ENCODE peak calls at places on chromosome 2, in four cellular contexts. D is A549, U is left ventricle myocardium inferior, X is aorta. P is an unnamed sample.

GRCh38 chr2:129849559-129850160 is 129.8 kb upstream of the RAB6C start:
- DNase-seq in D (peak; percentile 29), U (no peak), X (no peak), P (no peak)

GRCh38 chr2:88196490-88197087 is 26.4 kb downstream of the THNSL2 start:
- DNase-seq in D (no peak), U (no peak), X (no peak), P (no peak)

GRCh38 chr2:121748202-121748601 is 7.2 kb upstream of the TSN start:
- DNase-seq in D (no peak), U (no peak), X (no peak), P (no peak)

GRCh38 chr2:230319211-230319862 is 7.7 kb upstream of the SP140L start:
- DNase-seq in X (no peak), D (no peak), U (no peak), P (no peak)

GRCh38 chr2:34570266-34570872 is 971.3 kb upstream of the FAM98A start:
- DNase-seq in X (no peak), U (no peak), D (no peak), P (no peak)

GRCh38 chr2:129565710-129566109 is 413.8 kb upstream of the RAB6C start:
- DNase-seq in U (no peak), D (no peak), X (no peak), P (no peak)

GRCh38 chr2:229553091-229553490 is 161.3 kb downstream of the DNER start:
- DNase-seq in D (no peak), X (no peak), U (no peak), P (no peak)

GRCh38 chr2:127597984-127598380 is 48.0 kb upstream of the GPR17 start:
- DNase-seq in D (no peak), U (no peak), X (peak; percentile 17), P (no peak)

GRCh38 chr2:101113441-101114267 is 37.5 kb downstream of the TBC1D8 start:
- DNase-seq in U (no peak), D (peak; percentile 82), X (no peak), P (no peak)

GRCh38 chr2:189791338-189792042 is 7.2 kb downstream of the PMS1 start:
- DNase-seq in U (no peak), D (no peak), X (no peak), P (no peak)

GRCh38 chr2:107685587-107685986 is 141.1 kb upstream of the RGPD4 start:
- DNase-seq in U (no peak), X (no peak), D (no peak), P (no peak)

GRCh38 chr2:170518911-170519310 is 196.2 kb upstream of the SP5 start:
- DNase-seq in U (no peak), X (no peak), D (no peak), P (no peak)

GRCh38 chr2:230158468-230158867 is 61.3 kb downstream of the SP110 start:
- DNase-seq in U (no peak), X (no peak), D (no peak), P (no peak)

GRCh38 chr2:235026137-235026536 is 74.3 kb downstream of the SH3BP4 start:
- DNase-seq in X (no peak), U (no peak), D (peak; percentile 62), P (peak; percentile 16)

GRCh38 chr2:7377861-7378569 is 460.8 kb downstream of the RNF144A start:
- DNase-seq in D (peak; percentile 15), X (no peak), U (no peak), P (peak; percentile 65)

GRCh38 chr2:65456074-65456473 is 23.7 kb upstream of the SPRED2 start:
- DNase-seq in X (no peak), D (no peak), U (no peak), P (no peak)
- H3K27ac ChIP-seq in X (no peak overlapping the region), D (no peak overlapping the region), U (no peak overlapping the region), P (no peak overlapping the region)

GRCh38 chr2:160223560-160223959 is 23.5 kb upstream of the ITGB6 start:
- DNase-seq in U (no peak), X (no peak), D (no peak), P (no peak)
- H3K27ac ChIP-seq in U (no peak overlapping the region), X (no peak overlapping the region), D (peak overlapping the region; percentile 97), P (peak overlapping the region; percentile 9)

GRCh38 chr2:132424526-132425121 is 8.0 kb downstream of the GPR39 start:
- DNase-seq in U (no peak), X (no peak), D (no peak), P (no peak)
- H3K27ac ChIP-seq in U (no peak overlapping the region), X (no peak overlapping the region), D (no peak overlapping the region), P (no peak overlapping the region)

DNA sequence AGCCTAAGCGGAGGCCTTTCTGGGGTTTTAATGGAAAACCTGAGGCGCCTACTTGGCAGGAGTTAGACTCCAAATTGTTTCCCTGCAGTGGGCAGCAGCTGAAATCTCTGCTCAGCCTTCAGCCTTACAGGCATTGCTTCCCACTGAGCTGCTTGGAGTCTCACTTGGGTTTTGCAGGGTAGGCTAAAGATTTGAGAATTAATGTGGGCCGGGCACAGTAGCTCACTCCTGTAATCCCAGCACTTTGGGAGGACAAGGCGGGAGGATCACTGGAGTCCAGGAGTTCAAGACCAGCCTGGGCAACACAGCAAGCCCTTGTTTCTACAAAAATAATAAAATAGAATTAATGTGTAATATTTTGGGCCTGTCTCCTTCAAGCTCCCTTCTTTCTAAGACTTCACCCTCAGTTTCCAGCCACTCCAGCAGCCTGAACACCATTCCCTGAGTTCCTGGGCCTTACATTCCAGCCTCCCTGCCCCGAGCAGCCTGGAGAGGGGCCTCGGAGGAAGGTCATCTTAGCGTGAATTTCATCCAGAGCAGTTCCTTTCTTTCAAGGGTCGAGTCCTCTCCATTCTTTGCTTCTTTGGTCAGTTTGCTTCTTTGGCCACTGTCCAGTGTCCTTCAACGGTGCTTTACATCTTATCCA is 9.1 kb upstream of the RAB17 start:
- DNase-seq in U (no peak), X (no peak), D (no peak), P (no peak)
- H3K27ac ChIP-seq in U (peak overlapping the region; percentile 90), X (peak overlapping the region; percentile 73), D (no peak overlapping the region), P (peak overlapping the region; percentile 63)

DNA sequence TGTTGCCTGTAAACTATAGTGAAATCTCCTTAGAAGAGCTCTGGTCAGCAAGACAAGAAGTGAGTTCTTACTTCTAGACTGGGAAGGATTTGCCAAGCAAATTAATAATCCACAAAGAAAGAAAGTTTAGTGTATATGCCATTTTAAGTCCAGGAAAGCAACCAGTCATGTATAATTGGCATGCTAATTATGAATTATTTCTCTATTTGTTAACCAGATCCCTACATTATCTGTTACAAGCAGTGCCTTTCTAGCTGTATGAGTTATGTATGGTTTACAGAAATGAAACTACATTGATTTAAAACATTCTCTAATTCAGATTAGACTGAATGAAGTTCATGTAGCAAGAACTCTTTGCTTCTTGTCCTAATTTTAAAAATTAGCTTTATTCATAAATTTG is 130.0 kb downstream of the MTX2 start:
- DNase-seq in U (no peak), X (no peak), D (no peak), P (no peak)
- H3K27ac ChIP-seq in U (no peak overlapping the region), X (no peak overlapping the region), D (no peak overlapping the region), P (no peak overlapping the region)

GRCh38 chr2:219443016-219443696 is 8.5 kb downstream of the SPEG start:
- DNase-seq in D (no peak), U (no peak), X (no peak), P (no peak)
- H3K27ac ChIP-seq in D (no peak overlapping the region), U (no peak overlapping the region), X (peak overlapping the region; percentile 82), P (no peak overlapping the region)

P was measured in upper lobe of right lung.